ENCODE peak calls at places on chromosomes 12 and 14, in seven cellular contexts. P is heart left ventricle; U is CD4-positive, CD25-positive, alpha-beta regulatory T cell; G is A549; S is endodermal cell; Q is WERI-Rb-1; E is lung. Z is an unnamed sample. For H3K9me3, the result is how much of the 10 kb centered on the place peaks cover.

GRCh38 chr14:89534896-89535615 is 118.0 kb upstream of the FOXN3 start:
- DNase-seq in G (no peak), Q (no peak), P (no peak), U (no peak), E (no peak), S (no peak), Z (no peak)

GRCh38 chr14:77240336-77240915 is 30.6 kb downstream of the NGB start:
- DNase-seq in S (no peak), Q (no peak), P (no peak), E (no peak), G (no peak), U (no peak), Z (no peak)

GRCh38 chr12:60535363-60535762 is 939.5 kb downstream of the SLC16A7 start:
- DNase-seq in U (no peak), E (no peak), S (no peak), Q (no peak), P (no peak), G (no peak), Z (no peak)

GRCh38 chr14:58082491-58083098 is 69.4 kb downstream of the ARMH4 start:
- DNase-seq in E (no peak), Q (no peak), G (peak), U (no peak), P (no peak), S (no peak), Z (peak)

GRCh38 chr14:21382886-21383847 is 652 bp downstream of the SUPT16H start:
- DNase-seq in P (peak), G (peak), U (peak), Q (peak), E (peak), S (peak), Z (no peak)

GRCh38 chr12:106118-106561 is 39.6 kb downstream of the IQSEC3 start:
- DNase-seq in G (peak), Q (peak), U (no peak), S (peak), P (peak), E (no peak), Z (no peak)

GRCh38 chr12:105928436-105928835 is 210.3 kb downstream of the NUAK1 start:
- DNase-seq in U (no peak), S (no peak), P (no peak), G (no peak), E (peak), Q (no peak), Z (no peak)

GRCh38 chr12:713281-713875 is 39.0 kb upstream of the WNK1 start:
- DNase-seq in S (peak), U (no peak), Q (no peak), E (no peak), G (no peak), P (no peak), Z (no peak)

GRCh38 chr14:93538411-93538810 is 107.7 kb downstream of the UNC79 start:
- DNase-seq in G (peak), P (no peak), S (peak), Q (peak), U (no peak), E (no peak), Z (no peak)

GRCh38 chr12:45409966-45410365 is 194.1 kb downstream of the ANO6 start:
- DNase-seq in Q (no peak), S (no peak), E (no peak), P (peak), G (no peak), U (no peak), Z (no peak)

GRCh38 chr12:131827961-131828534 is at the start of gene MMP17:
- DNase-seq in E (no peak), U (peak), P (peak), G (peak), S (peak), Q (peak), Z (no peak)

GRCh38 chr12:92356405-92356804 is 210.8 kb upstream of the BTG1 start:
- DNase-seq in P (no peak), E (no peak), Q (no peak), S (no peak), U (no peak), G (no peak), Z (no peak)

GRCh38 chr12:98909749-98910148 is 264.7 kb downstream of the APAF1 start:
- DNase-seq in P (no peak), U (no peak), Q (peak), G (no peak), S (peak), E (no peak), Z (no peak)

DNA sequence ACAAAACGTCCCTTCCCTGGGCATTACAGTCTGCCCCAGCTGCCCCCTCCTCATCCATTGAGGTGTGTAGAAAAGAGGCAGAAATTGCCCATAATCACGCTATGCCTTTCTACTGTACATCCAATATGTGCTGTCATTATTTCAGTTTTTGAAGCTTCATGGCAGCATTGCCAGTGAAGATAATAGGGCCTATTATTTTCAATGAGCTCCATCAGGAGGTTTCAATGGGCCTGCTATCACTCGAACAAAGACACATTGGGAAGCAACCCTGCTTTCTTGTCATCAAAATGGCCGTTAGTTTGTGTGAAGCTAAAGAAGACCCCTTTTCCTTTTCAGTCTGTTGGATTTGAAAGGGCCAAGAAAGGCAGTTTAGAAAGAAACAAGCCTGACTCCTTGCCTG is 653.8 kb downstream of the NOVA1 start:
- DNase-seq in U (no peak), Q (no peak), E (no peak), G (no peak), P (no peak), S (no peak), Z (no peak)
- H3K9me3 ChIP-seq in U (under half), Q (under half), E (under half), G (under half), P (under half), S (under half), Z (under half)

DNA sequence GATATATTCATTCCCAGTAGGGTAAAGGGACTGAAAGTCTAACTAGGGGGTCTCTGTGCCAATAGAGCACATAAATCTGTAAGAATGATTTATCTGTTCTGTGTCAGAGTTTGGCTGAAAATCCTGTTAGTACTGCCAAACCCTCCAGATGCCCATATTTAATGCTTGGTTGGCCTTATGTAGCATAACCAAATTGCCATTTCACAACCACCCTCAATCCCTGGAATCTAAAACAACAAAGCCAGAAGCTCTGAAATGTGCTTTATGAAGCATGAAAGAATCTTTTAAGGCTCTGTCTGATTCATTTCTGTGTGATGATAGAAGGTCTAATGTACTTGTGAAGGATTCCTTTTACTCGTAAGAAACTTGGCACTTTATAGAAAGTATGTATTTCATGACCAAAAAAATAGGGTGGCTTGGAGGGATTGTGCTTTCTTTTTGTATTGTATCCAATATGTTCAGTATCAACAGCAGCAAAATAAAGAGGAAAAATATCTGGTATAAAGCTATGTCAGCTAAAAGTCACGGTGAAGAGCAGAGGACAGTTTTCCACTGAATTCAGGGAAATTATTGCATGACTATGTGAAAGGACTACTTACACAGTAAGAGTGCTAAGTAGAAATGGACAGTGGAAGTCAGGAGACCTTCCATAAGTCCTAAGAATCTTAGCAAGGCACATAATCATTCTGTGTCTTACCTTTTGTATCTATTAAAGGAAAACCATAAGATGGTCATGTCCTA is 19.1 kb downstream of the TSHR start:
- DNase-seq in S (no peak), G (no peak), Q (no peak), E (no peak), P (no peak), U (no peak), Z (no peak)
- H3K27ac ChIP-seq in S (no peak), G (no peak), Q (no peak), E (no peak), P (no peak), U (peak), Z (no peak)

GRCh38 chr12:21988619-21989018 is 47.4 kb upstream of the ABCC9 start:
- DNase-seq in G (no peak), E (no peak), S (no peak), U (no peak), P (no peak), Q (no peak), Z (no peak)

GRCh38 chr12:21987786-21988185 is 46.6 kb upstream of the ABCC9 start:
- DNase-seq in S (peak), G (no peak), U (no peak), P (no peak), Q (no peak), E (no peak), Z (no peak)

GRCh38 chr12:21991526-21991925 is 50.3 kb upstream of the ABCC9 start:
- DNase-seq in G (no peak), S (no peak), E (no peak), Q (no peak), P (no peak), U (no peak), Z (no peak)

GRCh38 chr12:21992823-21993222 is 51.6 kb upstream of the ABCC9 start:
- DNase-seq in G (no peak), U (no peak), P (no peak), S (no peak), E (no peak), Q (no peak), Z (no peak)

DNA sequence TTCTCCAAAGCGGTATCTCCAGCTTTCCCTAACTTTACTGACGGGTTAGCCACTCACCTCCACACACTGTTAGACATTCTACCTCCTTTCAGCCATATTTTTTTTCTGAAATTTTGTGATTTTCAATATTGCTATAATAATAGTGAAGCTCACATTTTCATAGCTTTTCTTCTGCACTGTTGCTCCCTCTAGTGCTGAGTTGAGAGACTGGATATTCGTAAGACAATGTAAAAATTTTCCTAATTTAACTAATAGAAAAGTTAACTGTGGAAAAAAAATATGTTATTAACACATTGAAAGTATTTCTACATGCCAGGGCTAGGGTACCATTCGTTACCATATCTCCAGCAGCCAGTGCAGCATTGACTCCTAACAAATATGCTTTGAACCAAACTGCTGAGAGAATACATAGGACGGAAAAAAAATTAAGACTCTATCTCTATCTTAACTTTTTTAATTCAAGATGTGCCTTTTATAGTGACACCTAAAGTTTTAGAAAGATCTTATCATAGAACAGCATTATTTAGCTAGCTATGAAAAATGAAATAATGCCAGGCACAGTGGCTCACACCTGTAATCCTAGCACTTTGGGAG is 48.7 kb upstream of the ABCC9 start:
- DNase-seq in U (no peak), E (no peak), S (no peak), G (peak), P (no peak), Q (no peak), Z (no peak)
- H3K9me3 ChIP-seq in U (under half), E (under half), S (under half), G (under half), P (under half), Q (under half), Z (under half)

GRCh38 chr12:108650083-108650482 is 16.4 kb upstream of the SELPLG start:
- DNase-seq in E (no peak), P (no peak), S (peak), Q (no peak), U (no peak), G (no peak), Z (no peak)
- H3K27ac ChIP-seq in E (no peak), P (no peak), S (no peak), Q (no peak), U (no peak), G (peak), Z (peak)

Z was measured in ascending aorta.